ENCODE peak calls at places on chromosomes 16 and 17, in seven cellular contexts. One of them, this sample, is unnamed.

GRCh38 chr16:4948903-4949766 is 9.0 kb upstream of the SEC14L5 start:
- DNase-seq in H7: peak
- DNase-seq in smooth muscle cell of the brain vasculature: no peak
- DNase-seq in ACHN: no peak
- DNase-seq in T follicular helper cell: no peak
- DNase-seq in CD8-positive, alpha-beta T cell: no peak
- DNase-seq in HAP-1: no peak
- DNase-seq in this sample: no peak

GRCh38 chr17:72126575-72127486 is 6.0 kb downstream of the SOX9 start:
- DNase-seq in H7: no peak
- DNase-seq in smooth muscle cell of the brain vasculature: no peak
- DNase-seq in ACHN: peak
- DNase-seq in T follicular helper cell: no peak
- DNase-seq in CD8-positive, alpha-beta T cell: no peak
- DNase-seq in HAP-1: no peak
- DNase-seq in this sample: no peak

GRCh38 chr17:70317416-70317815 is 148.1 kb downstream of the KCNJ2 start:
- DNase-seq in H7: no peak
- DNase-seq in smooth muscle cell of the brain vasculature: no peak
- DNase-seq in ACHN: no peak
- DNase-seq in T follicular helper cell: no peak
- DNase-seq in CD8-positive, alpha-beta T cell: no peak
- DNase-seq in HAP-1: no peak
- DNase-seq in this sample: no peak

GRCh38 chr17:40309031-40309937 is at the start of gene RARA:
- DNase-seq in H7: peak
- DNase-seq in smooth muscle cell of the brain vasculature: no peak
- DNase-seq in ACHN: peak
- DNase-seq in T follicular helper cell: no peak
- DNase-seq in CD8-positive, alpha-beta T cell: no peak
- DNase-seq in HAP-1: no peak
- DNase-seq in this sample: peak

GRCh38 chr17:1647802-1648581 is 1.7 kb downstream of the RILP start:
- DNase-seq in H7: peak
- DNase-seq in smooth muscle cell of the brain vasculature: no peak
- DNase-seq in ACHN: no peak
- DNase-seq in T follicular helper cell: no peak
- DNase-seq in CD8-positive, alpha-beta T cell: no peak
- DNase-seq in HAP-1: no peak
- DNase-seq in this sample: no peak

GRCh38 chr16:66190411-66190810 is 176.1 kb upstream of the CDH5 start:
- DNase-seq in H7: no peak
- DNase-seq in smooth muscle cell of the brain vasculature: no peak
- DNase-seq in ACHN: no peak
- DNase-seq in T follicular helper cell: no peak
- DNase-seq in CD8-positive, alpha-beta T cell: no peak
- DNase-seq in HAP-1: no peak
- DNase-seq in this sample: no peak

GRCh38 chr17:21161498-21162393 is 35.0 kb downstream of the DHRS7B start:
- DNase-seq in H7: no peak
- DNase-seq in smooth muscle cell of the brain vasculature: no peak
- DNase-seq in ACHN: no peak
- DNase-seq in T follicular helper cell: no peak
- DNase-seq in CD8-positive, alpha-beta T cell: no peak
- DNase-seq in HAP-1: no peak
- DNase-seq in this sample: no peak

GRCh38 chr17:60151355-60151754 is 1.6 kb downstream of the CA4 start:
- DNase-seq in H7: no peak
- DNase-seq in smooth muscle cell of the brain vasculature: no peak
- DNase-seq in ACHN: no peak
- DNase-seq in T follicular helper cell: no peak
- DNase-seq in CD8-positive, alpha-beta T cell: no peak
- DNase-seq in HAP-1: no peak
- DNase-seq in this sample: no peak

GRCh38 chr17:50596191-50597037 is 35.9 kb downstream of the CACNA1G start:
- DNase-seq in H7: peak
- DNase-seq in smooth muscle cell of the brain vasculature: no peak
- DNase-seq in ACHN: no peak
- DNase-seq in T follicular helper cell: no peak
- DNase-seq in CD8-positive, alpha-beta T cell: no peak
- DNase-seq in HAP-1: peak
- DNase-seq in this sample: no peak

GRCh38 chr17:57145347-57145746 is 60.3 kb downstream of the AKAP1 start:
- DNase-seq in H7: no peak
- DNase-seq in smooth muscle cell of the brain vasculature: no peak
- DNase-seq in ACHN: no peak
- DNase-seq in T follicular helper cell: no peak
- DNase-seq in CD8-positive, alpha-beta T cell: no peak
- DNase-seq in HAP-1: peak
- DNase-seq in this sample: no peak